ENCODE peak calls at places on chromosomes 16 and 17, in nine cellular contexts. J is NCI-H1436; B is activated CD8-positive, alpha-beta T cell treated with anti-CD3 and anti-CD28 coated beads for 36 hours; P is activated T-helper 1 cell treated with Interleukin-2 at 50 U/mL for 16 hours; K is stimulated activated CD4-positive, alpha-beta T cell treated with anti-CD3 and anti-CD28 coated beads, Interleukin-1b, Interleukin-23, amount 100 ng/mL, for 1 hour; A is activated CD4-positive, alpha-beta T cell treated with anti-CD3 and anti-CD28 coated beads, Interleukin-2, amount 50 U/mL, for 1 hour; V is RWPE1; I is activated T-helper 9 cell treated with anti-CD3 and anti-CD28 coated beads, Interleukin-2, amount 50 U/mL, for 16 hours; Q is fibroblast of the conjunctiva. W is an unnamed sample.

GRCh38 chr16:27823438-27823820 is 240.1 kb downstream of the GSG1L start:
- DNase-seq in I (no peak), B (no peak), Q (no peak), J (no peak), P (no peak), V (no peak), K (no peak), A (no peak), W (no peak)

GRCh38 chr17:74785096-74785980 is 9.2 kb upstream of the NAT9 start:
- DNase-seq in B (peak; percentile 65), J (no peak), K (no peak), A (no peak), I (no peak), Q (no peak), P (no peak), V (no peak), W (no peak)

GRCh38 chr16:13403326-13403725 is 501.9 kb downstream of the SHISA9 start:
- DNase-seq in P (no peak), Q (no peak), V (no peak), K (no peak), A (no peak), I (no peak), J (no peak), B (no peak), W (no peak)

GRCh38 chr17:77645441-77646430 is 312.8 kb upstream of the TNRC6C start:
- DNase-seq in A (peak; percentile 36), V (no peak), K (peak; percentile 8), P (peak; percentile 25), J (no peak), Q (no peak), I (peak; percentile 25), B (peak; percentile 86), W (no peak)

GRCh38 chr16:58848662-58849002 is 114.5 kb upstream of the GOT2 start:
- DNase-seq in Q (no peak), J (no peak), A (no peak), K (no peak), P (no peak), V (no peak), B (no peak), I (no peak), W (no peak)

GRCh38 chr16:31423241-31423640 is 4.9 kb downstream of the COX6A2 start:
- DNase-seq in V (no peak), K (no peak), B (no peak), Q (no peak), I (no peak), P (no peak), J (no peak), A (no peak), W (no peak)

GRCh38 chr16:46859719-46860152 is 24.4 kb upstream of the GPT2 start:
- DNase-seq in B (peak; percentile 68), P (no peak), I (no peak), Q (peak; percentile 38), K (no peak), J (no peak), A (no peak), V (peak; percentile 95), W (peak; percentile 91)

GRCh38 chr16:67673712-67674580 is 7.3 kb downstream of the C16orf86 start:
- DNase-seq in I (no peak), K (no peak), J (no peak), A (no peak), B (no peak), P (no peak), V (no peak), Q (no peak), W (no peak)

GRCh38 chr17:38558751-38559024 is 47.1 kb downstream of the SRCIN1 start:
- DNase-seq in I (no peak), Q (no peak), V (no peak), B (no peak), J (no peak), P (no peak), A (no peak), K (no peak), W (peak; percentile 51)

GRCh38 chr16:2675714-2676113 is 6.6 kb upstream of the KCTD5 start:
- DNase-seq in A (no peak), J (no peak), K (no peak), P (no peak), V (no peak), I (no peak), B (no peak), Q (no peak), W (no peak)

GRCh38 chr16:88673685-88674398 is 11.0 kb upstream of the MVD start:
- DNase-seq in I (no peak), Q (no peak), B (no peak), P (no peak), J (no peak), K (no peak), V (no peak), A (no peak), W (no peak)

GRCh38 chr16:54242199-54242598 is 44.4 kb downstream of the IRX3 start:
- DNase-seq in V (peak; percentile 23), P (no peak), K (no peak), B (peak; percentile 2), Q (no peak), I (no peak), A (no peak), J (peak; percentile 34), W (peak; percentile 12)

GRCh38 chr17:51850206-51850605 is 308.3 kb downstream of the CA10 start:
- DNase-seq in A (no peak), J (no peak), P (no peak), Q (no peak), K (no peak), V (no peak), B (no peak), I (no peak), W (no peak)

W was measured in Caki2.